ENCODE peak calls at places on chromosomes 1 and 21, in ten cellular contexts. One of them, this sample, is unnamed.

GRCh38 chr1:244273845-244274619 is 177.7 kb downstream of the ADSS2 start:
- DNase-seq in glutamatergic neuron: no peak
- DNase-seq in pulmonary artery endothelial cell: peak
- DNase-seq in nephron progenitor cell: no peak
- DNase-seq in Calu3: peak
- DNase-seq in GM19239: no peak
- DNase-seq in activated CD4-positive, alpha-beta memory T cell treated with anti-CD3 and anti-CD28 coated beads, Interleukin-2, amount 10 ng/mL, durations not matched to agents 7 days and 5 days: peak
- DNase-seq in body of pancreas: peak
- DNase-seq in iris pigment epithelial cell: peak
- DNase-seq in OCI-LY7: no peak
- DNase-seq in this sample: peak

GRCh38 chr1:116553386-116554115 is 17.3 kb downstream of the CD58 start:
- DNase-seq in GM19239: no peak
- DNase-seq in activated CD4-positive, alpha-beta memory T cell treated with anti-CD3 and anti-CD28 coated beads, Interleukin-2, amount 10 ng/mL, durations not matched to agents 7 days and 5 days: no peak
- DNase-seq in OCI-LY7: no peak
- DNase-seq in pulmonary artery endothelial cell: no peak
- DNase-seq in nephron progenitor cell: no peak
- DNase-seq in body of pancreas: no peak
- DNase-seq in glutamatergic neuron: no peak
- DNase-seq in iris pigment epithelial cell: no peak
- DNase-seq in Calu3: peak
- DNase-seq in this sample: no peak

GRCh38 chr1:168121314-168122029 is 15.3 kb downstream of the GPR161 start:
- DNase-seq in Calu3: no peak
- DNase-seq in nephron progenitor cell: no peak
- DNase-seq in glutamatergic neuron: no peak
- DNase-seq in body of pancreas: peak
- DNase-seq in iris pigment epithelial cell: peak
- DNase-seq in OCI-LY7: no peak
- DNase-seq in pulmonary artery endothelial cell: no peak
- DNase-seq in activated CD4-positive, alpha-beta memory T cell treated with anti-CD3 and anti-CD28 coated beads, Interleukin-2, amount 10 ng/mL, durations not matched to agents 7 days and 5 days: no peak
- DNase-seq in GM19239: no peak
- DNase-seq in this sample: peak

GRCh38 chr1:196074182-196074581 is 534.1 kb downstream of the KCNT2 start:
- DNase-seq in glutamatergic neuron: no peak
- DNase-seq in nephron progenitor cell: no peak
- DNase-seq in pulmonary artery endothelial cell: no peak
- DNase-seq in body of pancreas: no peak
- DNase-seq in Calu3: no peak
- DNase-seq in activated CD4-positive, alpha-beta memory T cell treated with anti-CD3 and anti-CD28 coated beads, Interleukin-2, amount 10 ng/mL, durations not matched to agents 7 days and 5 days: no peak
- DNase-seq in OCI-LY7: no peak
- DNase-seq in iris pigment epithelial cell: no peak
- DNase-seq in GM19239: no peak
- DNase-seq in this sample: no peak

GRCh38 chr21:35303085-35303484 is 254.0 kb upstream of the RUNX1 start:
- DNase-seq in glutamatergic neuron: no peak
- DNase-seq in GM19239: no peak
- DNase-seq in activated CD4-positive, alpha-beta memory T cell treated with anti-CD3 and anti-CD28 coated beads, Interleukin-2, amount 10 ng/mL, durations not matched to agents 7 days and 5 days: no peak
- DNase-seq in Calu3: no peak
- DNase-seq in nephron progenitor cell: no peak
- DNase-seq in iris pigment epithelial cell: peak
- DNase-seq in pulmonary artery endothelial cell: peak
- DNase-seq in body of pancreas: peak
- DNase-seq in OCI-LY7: no peak
- DNase-seq in this sample: no peak

GRCh38 chr1:33147997-33148314 is 33.9 kb downstream of the TRIM62 start:
- DNase-seq in iris pigment epithelial cell: peak
- DNase-seq in glutamatergic neuron: no peak
- DNase-seq in pulmonary artery endothelial cell: no peak
- DNase-seq in activated CD4-positive, alpha-beta memory T cell treated with anti-CD3 and anti-CD28 coated beads, Interleukin-2, amount 10 ng/mL, durations not matched to agents 7 days and 5 days: no peak
- DNase-seq in GM19239: no peak
- DNase-seq in body of pancreas: no peak
- DNase-seq in OCI-LY7: no peak
- DNase-seq in Calu3: peak
- DNase-seq in nephron progenitor cell: no peak
- DNase-seq in this sample: no peak

GRCh38 chr1:2248127-2248826 is 20.2 kb downstream of the SKI start:
- DNase-seq in body of pancreas: peak
- DNase-seq in pulmonary artery endothelial cell: no peak
- DNase-seq in Calu3: peak
- DNase-seq in nephron progenitor cell: peak
- DNase-seq in glutamatergic neuron: peak
- DNase-seq in OCI-LY7: no peak
- DNase-seq in iris pigment epithelial cell: no peak
- DNase-seq in activated CD4-positive, alpha-beta memory T cell treated with anti-CD3 and anti-CD28 coated beads, Interleukin-2, amount 10 ng/mL, durations not matched to agents 7 days and 5 days: no peak
- DNase-seq in GM19239: no peak
- DNase-seq in this sample: peak

GRCh38 chr1:6646499-6647148 is 22.0 kb downstream of the THAP3 start:
- DNase-seq in iris pigment epithelial cell: peak
- DNase-seq in nephron progenitor cell: no peak
- DNase-seq in pulmonary artery endothelial cell: no peak
- DNase-seq in body of pancreas: peak
- DNase-seq in glutamatergic neuron: no peak
- DNase-seq in Calu3: no peak
- DNase-seq in activated CD4-positive, alpha-beta memory T cell treated with anti-CD3 and anti-CD28 coated beads, Interleukin-2, amount 10 ng/mL, durations not matched to agents 7 days and 5 days: peak
- DNase-seq in GM19239: peak
- DNase-seq in OCI-LY7: peak
- DNase-seq in this sample: no peak

GRCh38 chr1:156814571-156815260 is 1.9 kb downstream of the SH2D2A start:
- DNase-seq in nephron progenitor cell: no peak
- DNase-seq in OCI-LY7: no peak
- DNase-seq in iris pigment epithelial cell: no peak
- DNase-seq in Calu3: peak
- DNase-seq in glutamatergic neuron: no peak
- DNase-seq in body of pancreas: no peak
- DNase-seq in activated CD4-positive, alpha-beta memory T cell treated with anti-CD3 and anti-CD28 coated beads, Interleukin-2, amount 10 ng/mL, durations not matched to agents 7 days and 5 days: peak
- DNase-seq in pulmonary artery endothelial cell: no peak
- DNase-seq in GM19239: no peak
- DNase-seq in this sample: no peak

GRCh38 chr1:117734403-117734802 is 128.6 kb downstream of the TENT5C start:
- DNase-seq in iris pigment epithelial cell: no peak
- DNase-seq in body of pancreas: no peak
- DNase-seq in OCI-LY7: no peak
- DNase-seq in activated CD4-positive, alpha-beta memory T cell treated with anti-CD3 and anti-CD28 coated beads, Interleukin-2, amount 10 ng/mL, durations not matched to agents 7 days and 5 days: no peak
- DNase-seq in nephron progenitor cell: no peak
- DNase-seq in Calu3: no peak
- DNase-seq in GM19239: no peak
- DNase-seq in glutamatergic neuron: no peak
- DNase-seq in pulmonary artery endothelial cell: no peak
- DNase-seq in this sample: no peak

GRCh38 chr1:68321084-68321685 is 88.9 kb upstream of the WLS start:
- DNase-seq in OCI-LY7: peak
- DNase-seq in Calu3: peak
- DNase-seq in GM19239: no peak
- DNase-seq in iris pigment epithelial cell: peak
- DNase-seq in pulmonary artery endothelial cell: no peak
- DNase-seq in body of pancreas: peak
- DNase-seq in nephron progenitor cell: peak
- DNase-seq in activated CD4-positive, alpha-beta memory T cell treated with anti-CD3 and anti-CD28 coated beads, Interleukin-2, amount 10 ng/mL, durations not matched to agents 7 days and 5 days: no peak
- DNase-seq in glutamatergic neuron: peak
- DNase-seq in this sample: peak

GRCh38 chr1:75671708-75672107 is 52.8 kb upstream of the ACADM start:
- DNase-seq in GM19239: no peak
- DNase-seq in body of pancreas: no peak
- DNase-seq in Calu3: no peak
- DNase-seq in OCI-LY7: no peak
- DNase-seq in activated CD4-positive, alpha-beta memory T cell treated with anti-CD3 and anti-CD28 coated beads, Interleukin-2, amount 10 ng/mL, durations not matched to agents 7 days and 5 days: no peak
- DNase-seq in iris pigment epithelial cell: no peak
- DNase-seq in glutamatergic neuron: no peak
- DNase-seq in nephron progenitor cell: no peak
- DNase-seq in pulmonary artery endothelial cell: no peak
- DNase-seq in this sample: no peak

GRCh38 chr21:38400195-38400695 is 98.0 kb downstream of the ERG start:
- DNase-seq in Calu3: no peak
- DNase-seq in glutamatergic neuron: no peak
- DNase-seq in GM19239: no peak
- DNase-seq in activated CD4-positive, alpha-beta memory T cell treated with anti-CD3 and anti-CD28 coated beads, Interleukin-2, amount 10 ng/mL, durations not matched to agents 7 days and 5 days: no peak
- DNase-seq in OCI-LY7: no peak
- DNase-seq in pulmonary artery endothelial cell: no peak
- DNase-seq in nephron progenitor cell: no peak
- DNase-seq in body of pancreas: no peak
- DNase-seq in iris pigment epithelial cell: no peak
- DNase-seq in this sample: no peak

GRCh38 chr1:78645728-78646127 is 3.9 kb upstream of the IFI44 start:
- DNase-seq in body of pancreas: no peak
- DNase-seq in Calu3: no peak
- DNase-seq in nephron progenitor cell: no peak
- DNase-seq in glutamatergic neuron: no peak
- DNase-seq in GM19239: no peak
- DNase-seq in iris pigment epithelial cell: no peak
- DNase-seq in activated CD4-positive, alpha-beta memory T cell treated with anti-CD3 and anti-CD28 coated beads, Interleukin-2, amount 10 ng/mL, durations not matched to agents 7 days and 5 days: peak
- DNase-seq in pulmonary artery endothelial cell: no peak
- DNase-seq in OCI-LY7: no peak
- DNase-seq in this sample: no peak

GRCh38 chr1:245143849-245144248 is 10.9 kb upstream of the KIF26B start:
- DNase-seq in iris pigment epithelial cell: no peak
- DNase-seq in body of pancreas: no peak
- DNase-seq in activated CD4-positive, alpha-beta memory T cell treated with anti-CD3 and anti-CD28 coated beads, Interleukin-2, amount 10 ng/mL, durations not matched to agents 7 days and 5 days: no peak
- DNase-seq in GM19239: no peak
- DNase-seq in pulmonary artery endothelial cell: no peak
- DNase-seq in OCI-LY7: no peak
- DNase-seq in nephron progenitor cell: no peak
- DNase-seq in glutamatergic neuron: no peak
- DNase-seq in Calu3: no peak
- DNase-seq in this sample: no peak

GRCh38 chr1:11338351-11338809 is 65.4 kb downstream of the UBIAD1 start:
- DNase-seq in glutamatergic neuron: no peak
- DNase-seq in nephron progenitor cell: no peak
- DNase-seq in Calu3: no peak
- DNase-seq in body of pancreas: no peak
- DNase-seq in iris pigment epithelial cell: no peak
- DNase-seq in pulmonary artery endothelial cell: no peak
- DNase-seq in OCI-LY7: no peak
- DNase-seq in activated CD4-positive, alpha-beta memory T cell treated with anti-CD3 and anti-CD28 coated beads, Interleukin-2, amount 10 ng/mL, durations not matched to agents 7 days and 5 days: no peak
- DNase-seq in GM19239: no peak
- DNase-seq in this sample: no peak

GRCh38 chr21:45959779-45960390 is 21.7 kb upstream of the COL6A1 start:
- DNase-seq in glutamatergic neuron: no peak
- DNase-seq in OCI-LY7: no peak
- DNase-seq in activated CD4-positive, alpha-beta memory T cell treated with anti-CD3 and anti-CD28 coated beads, Interleukin-2, amount 10 ng/mL, durations not matched to agents 7 days and 5 days: no peak
- DNase-seq in body of pancreas: no peak
- DNase-seq in GM19239: no peak
- DNase-seq in iris pigment epithelial cell: no peak
- DNase-seq in pulmonary artery endothelial cell: no peak
- DNase-seq in nephron progenitor cell: no peak
- DNase-seq in Calu3: no peak
- DNase-seq in this sample: no peak

GRCh38 chr1:18309552-18310155 is 171.1 kb upstream of the KLHDC7A start:
- DNase-seq in Calu3: peak
- DNase-seq in activated CD4-positive, alpha-beta memory T cell treated with anti-CD3 and anti-CD28 coated beads, Interleukin-2, amount 10 ng/mL, durations not matched to agents 7 days and 5 days: no peak
- DNase-seq in pulmonary artery endothelial cell: no peak
- DNase-seq in body of pancreas: no peak
- DNase-seq in OCI-LY7: no peak
- DNase-seq in iris pigment epithelial cell: no peak
- DNase-seq in GM19239: no peak
- DNase-seq in nephron progenitor cell: no peak
- DNase-seq in glutamatergic neuron: no peak
- DNase-seq in this sample: no peak

GRCh38 chr1:234040446-234041317 is 136.2 kb downstream of the SLC35F3 start:
- DNase-seq in nephron progenitor cell: no peak
- DNase-seq in body of pancreas: no peak
- DNase-seq in GM19239: no peak
- DNase-seq in pulmonary artery endothelial cell: no peak
- DNase-seq in OCI-LY7: no peak
- DNase-seq in activated CD4-positive, alpha-beta memory T cell treated with anti-CD3 and anti-CD28 coated beads, Interleukin-2, amount 10 ng/mL, durations not matched to agents 7 days and 5 days: no peak
- DNase-seq in Calu3: no peak
- DNase-seq in glutamatergic neuron: no peak
- DNase-seq in iris pigment epithelial cell: no peak
- DNase-seq in this sample: no peak

GRCh38 chr1:172322219-172323061 is 98.0 kb upstream of the C1orf105 start:
- DNase-seq in body of pancreas: peak
- DNase-seq in OCI-LY7: no peak
- DNase-seq in iris pigment epithelial cell: peak
- DNase-seq in activated CD4-positive, alpha-beta memory T cell treated with anti-CD3 and anti-CD28 coated beads, Interleukin-2, amount 10 ng/mL, durations not matched to agents 7 days and 5 days: no peak
- DNase-seq in pulmonary artery endothelial cell: peak
- DNase-seq in GM19239: no peak
- DNase-seq in nephron progenitor cell: peak
- DNase-seq in Calu3: peak
- DNase-seq in glutamatergic neuron: no peak
- DNase-seq in this sample: no peak

GRCh38 chr21:38809170-38809878 is 3.6 kb downstream of the ETS2 start:
- DNase-seq in GM19239: no peak
- DNase-seq in OCI-LY7: peak
- DNase-seq in iris pigment epithelial cell: no peak
- DNase-seq in pulmonary artery endothelial cell: no peak
- DNase-seq in activated CD4-positive, alpha-beta memory T cell treated with anti-CD3 and anti-CD28 coated beads, Interleukin-2, amount 10 ng/mL, durations not matched to agents 7 days and 5 days: no peak
- DNase-seq in glutamatergic neuron: no peak
- DNase-seq in body of pancreas: no peak
- DNase-seq in Calu3: no peak
- DNase-seq in nephron progenitor cell: no peak
- DNase-seq in this sample: peak

GRCh38 chr1:18109756-18110597 is 2.4 kb downstream of the IGSF21 start:
- DNase-seq in GM19239: no peak
- DNase-seq in glutamatergic neuron: peak
- DNase-seq in nephron progenitor cell: peak
- DNase-seq in OCI-LY7: no peak
- DNase-seq in pulmonary artery endothelial cell: no peak
- DNase-seq in iris pigment epithelial cell: peak
- DNase-seq in Calu3: peak
- DNase-seq in body of pancreas: peak
- DNase-seq in activated CD4-positive, alpha-beta memory T cell treated with anti-CD3 and anti-CD28 coated beads, Interleukin-2, amount 10 ng/mL, durations not matched to agents 7 days and 5 days: no peak
- DNase-seq in this sample: peak

GRCh38 chr1:201842472-201843020 is 13.6 kb downstream of the IPO9 start:
- DNase-seq in nephron progenitor cell: no peak
- DNase-seq in GM19239: no peak
- DNase-seq in glutamatergic neuron: no peak
- DNase-seq in pulmonary artery endothelial cell: no peak
- DNase-seq in OCI-LY7: no peak
- DNase-seq in activated CD4-positive, alpha-beta memory T cell treated with anti-CD3 and anti-CD28 coated beads, Interleukin-2, amount 10 ng/mL, durations not matched to agents 7 days and 5 days: no peak
- DNase-seq in body of pancreas: no peak
- DNase-seq in iris pigment epithelial cell: peak
- DNase-seq in Calu3: no peak
- DNase-seq in this sample: no peak

GRCh38 chr1:226736001-226736907 is 2.8 kb downstream of the ITPKB start:
- DNase-seq in glutamatergic neuron: no peak
- DNase-seq in iris pigment epithelial cell: no peak
- DNase-seq in Calu3: no peak
- DNase-seq in activated CD4-positive, alpha-beta memory T cell treated with anti-CD3 and anti-CD28 coated beads, Interleukin-2, amount 10 ng/mL, durations not matched to agents 7 days and 5 days: peak
- DNase-seq in GM19239: no peak
- DNase-seq in nephron progenitor cell: no peak
- DNase-seq in pulmonary artery endothelial cell: no peak
- DNase-seq in OCI-LY7: peak
- DNase-seq in body of pancreas: no peak
- DNase-seq in this sample: peak

GRCh38 chr21:33642896-33643657 is 776 bp downstream of the ITSN1 start:
- DNase-seq in OCI-LY7: peak
- DNase-seq in glutamatergic neuron: peak
- DNase-seq in Calu3: peak
- DNase-seq in activated CD4-positive, alpha-beta memory T cell treated with anti-CD3 and anti-CD28 coated beads, Interleukin-2, amount 10 ng/mL, durations not matched to agents 7 days and 5 days: peak
- DNase-seq in nephron progenitor cell: peak
- DNase-seq in body of pancreas: peak
- DNase-seq in GM19239: no peak
- DNase-seq in pulmonary artery endothelial cell: no peak
- DNase-seq in iris pigment epithelial cell: no peak
- DNase-seq in this sample: peak

GRCh38 chr1:196403803-196404690 is 204.2 kb downstream of the KCNT2 start:
- DNase-seq in OCI-LY7: no peak
- DNase-seq in iris pigment epithelial cell: peak
- DNase-seq in pulmonary artery endothelial cell: peak
- DNase-seq in body of pancreas: no peak
- DNase-seq in glutamatergic neuron: no peak
- DNase-seq in GM19239: no peak
- DNase-seq in nephron progenitor cell: no peak
- DNase-seq in activated CD4-positive, alpha-beta memory T cell treated with anti-CD3 and anti-CD28 coated beads, Interleukin-2, amount 10 ng/mL, durations not matched to agents 7 days and 5 days: no peak
- DNase-seq in Calu3: no peak
- DNase-seq in this sample: no peak

This sample was measured in transverse colon.